ENCODE peak calls at places on chromosomes 4 and X, in four cellular contexts. V is NT2/D1, I is type B pancreatic cell, U is lower leg skin. Z is an unnamed sample.
A peak's percentile ranks its signal among the peaks of the same experiment; 100 is the strongest.

GRCh38 chrX:150475466-150475865 is 93.0 kb upstream of the MTM1 start:
- DNase-seq in V (no peak), I (no peak), U (no peak), Z (no peak)

GRCh38 chr4:30722092-30722915 is 2.1 kb downstream of the PCDH7 start:
- DNase-seq in V (no peak), I (no peak), U (no peak), Z (no peak)

GRCh38 chrX:68190799-68191198 is 242.5 kb downstream of the OPHN1 start:
- DNase-seq in V (no peak), I (no peak), U (no peak), Z (no peak)

GRCh38 chr4:84697615-84698201 is 114.8 kb downstream of the CDS1 start:
- DNase-seq in V (no peak), I (no peak), U (no peak), Z (no peak)

GRCh38 chr4:791201-791865 is 34.6 kb downstream of the CPLX1 start:
- DNase-seq in V (no peak), I (no peak), U (no peak), Z (no peak)

GRCh38 chr4:149371021-149371420 is 444.6 kb downstream of the IQCM start:
- DNase-seq in V (peak; percentile 25), I (no peak), U (no peak), Z (peak; percentile 42)

GRCh38 chrX:86002076-86002896 is 45.1 kb downstream of the CHM start:
- DNase-seq in V (peak; percentile 71), I (peak; percentile 72), U (no peak), Z (peak; percentile 16)

GRCh38 chr4:56267558-56267957 is 119.7 kb downstream of the AASDH start:
- DNase-seq in V (no peak), I (no peak), U (no peak), Z (no peak)

GRCh38 chrX:21645437-21646220 is 12.5 kb downstream of the KLHL34 start:
- DNase-seq in V (no peak), I (no peak), U (no peak), Z (no peak)

GRCh38 chr4:149765630-149766029 is 50.0 kb downstream of the IQCM start:
- DNase-seq in V (no peak), I (no peak), U (no peak), Z (no peak)

GRCh38 chrX:40244980-40245379 is 147.2 kb upstream of the BCOR start:
- DNase-seq in V (no peak), I (no peak), U (no peak), Z (peak; percentile 20)

GRCh38 chr4:171834640-171835039 is 21.4 kb downstream of the GALNTL6 start:
- DNase-seq in V (no peak), I (no peak), U (no peak), Z (no peak)

GRCh38 chr4:98421106-98421505 is 159.9 kb downstream of the RAP1GDS1 start:
- DNase-seq in V (no peak), I (no peak), U (no peak), Z (no peak)

GRCh38 chrX:131703646-131704045 is 159.8 kb downstream of the OR13H1 start:
- DNase-seq in V (no peak), I (no peak), U (no peak), Z (no peak)

GRCh38 chr4:56434599-56435000 is 815 bp downstream of the PPAT start:
- DNase-seq in V (no peak), I (no peak), U (no peak), Z (peak; percentile 85)